ENCODE peak calls at places on chromosomes 16 and 17, in ten cellular contexts. P, Y, G, D, J, K, T, V, F and O are unnamed samples.

GRCh38 chr16:86668136-86668535 is 89.8 kb downstream of the FOXL1 start:
- DNase-seq in G (no peak), J (no peak), P (no peak), V (no peak), D (no peak), K (peak; percentile 42), T (peak; percentile 10), F (no peak), Y (peak; percentile 77), O (no peak)

GRCh38 chr17:8073627-8074485 is 13.7 kb downstream of the ALOX12B start:
- DNase-seq in K (peak; percentile 84), P (peak; percentile 68), F (peak; percentile 81), Y (peak; percentile 49), D (peak; percentile 87), J (no peak), G (peak; percentile 79), T (peak; percentile 75), V (peak; percentile 95), O (peak; percentile 86)

GRCh38 chr16:17578921-17579876 is 108.4 kb upstream of the XYLT1 start:
- DNase-seq in V (no peak), P (peak; percentile 66), Y (peak; percentile 86), F (peak; percentile 57), K (peak; percentile 50), D (peak; percentile 82), G (peak; percentile 66), J (peak; percentile 48), T (peak; percentile 67), O (peak; percentile 32)

GRCh38 chr16:49563666-49564065 is 190.1 kb downstream of the C16orf78 start:
- DNase-seq in J (no peak), Y (peak; percentile 1), D (no peak), P (no peak), G (no peak), V (no peak), K (no peak), F (no peak), T (no peak), O (no peak)

GRCh38 chr17:28745052-28745776 is 1.4 kb downstream of the TRAF4 start:
- DNase-seq in V (peak; percentile 85), K (peak; percentile 64), F (peak; percentile 75), T (peak; percentile 74), G (peak; percentile 67), Y (peak; percentile 47), J (peak; percentile 46), D (peak; percentile 74), P (peak; percentile 41), O (no peak)

GRCh38 chr16:23384878-23385277 is 68.1 kb downstream of the COG7 start:
- DNase-seq in T (no peak), J (no peak), V (no peak), Y (no peak), P (no peak), F (no peak), K (no peak), D (no peak), G (no peak), O (no peak)

GRCh38 chr17:7478276-7479138 is 924 bp downstream of the ZBTB4 start:
- DNase-seq in T (peak; percentile 21), F (peak; percentile 55), G (peak; percentile 62), D (peak; percentile 79), Y (peak; percentile 18), J (peak; percentile 63), P (peak; percentile 70), V (peak; percentile 91), K (peak; percentile 50), O (peak; percentile 57)

GRCh38 chr17:13395346-13395745 is 206.4 kb downstream of the HS3ST3A1 start:
- DNase-seq in Y (no peak), D (no peak), G (no peak), F (no peak), P (no peak), V (no peak), K (no peak), T (no peak), J (no peak), O (no peak)

GRCh38 chr16:47921535-47921934 is 234.3 kb downstream of the ABCC12 start:
- DNase-seq in J (no peak), D (no peak), V (no peak), K (no peak), T (no peak), F (no peak), P (no peak), G (no peak), Y (no peak), O (no peak)

GRCh38 chr17:56988901-56989572 is 11.1 kb downstream of the SCPEP1 start:
- DNase-seq in K (no peak), T (no peak), F (no peak), V (no peak), P (no peak), D (no peak), Y (no peak), G (no peak), J (no peak), O (no peak)

GRCh38 chr17:4901648-4902344 is 1.1 kb downstream of the CHRNE start:
- DNase-seq in G (no peak), V (peak; percentile 95), K (no peak), F (no peak), P (no peak), J (no peak), Y (no peak), D (no peak), T (no peak), O (no peak)

GRCh38 chr16:24668481-24669001 is 60.9 kb upstream of the TNRC6A start:
- DNase-seq in Y (peak; percentile 65), V (no peak), J (peak; percentile 81), F (no peak), K (no peak), D (no peak), G (no peak), T (no peak), P (peak; percentile 80), O (no peak)

GRCh38 chr16:64254443-64255367 is 867.2 kb downstream of the CDH11 start:
- DNase-seq in V (no peak), D (no peak), J (no peak), G (no peak), T (no peak), F (no peak), Y (no peak), P (no peak), K (no peak), O (no peak)

GRCh38 chr17:46819906-46820351 is 1.4 kb upstream of the WNT3 start:
- DNase-seq in J (no peak), T (no peak), Y (no peak), P (no peak), V (no peak), F (no peak), K (no peak), D (no peak), G (no peak), O (no peak)

GRCh38 chr17:46822388-46822921 is 4.0 kb upstream of the WNT3 start:
- DNase-seq in P (no peak), K (no peak), G (peak; percentile 14), V (peak; percentile 87), J (no peak), F (no peak), D (peak; percentile 64), Y (no peak), T (peak; percentile 43), O (no peak)

GRCh38 chr17:46820592-46821450 is 2.3 kb upstream of the WNT3 start:
- DNase-seq in G (no peak), J (no peak), F (no peak), K (no peak), V (no peak), P (no peak), Y (no peak), D (no peak), T (no peak), O (no peak)

GRCh38 chr17:46823657-46824056 is 5.2 kb upstream of the WNT3 start:
- DNase-seq in F (no peak), V (no peak), Y (no peak), K (no peak), T (no peak), J (no peak), G (no peak), D (no peak), P (no peak), O (no peak)

GRCh38 chr17:46821482-46822387 is 3.2 kb upstream of the WNT3 start:
- DNase-seq in D (no peak), P (no peak), F (no peak), T (no peak), G (no peak), V (no peak), K (no peak), Y (no peak), J (no peak), O (no peak)
- TF ChIP-seq POLR2A in D (no peak), P (no peak), F (no peak), T (no peak), G (no peak), V (no peak), K (no peak), Y (no peak), J (no peak), O (no peak)

GRCh38 chr17:3754066-3754457 is 30.4 kb downstream of the HASPIN start:
- DNase-seq in F (no peak), K (no peak), J (no peak), T (no peak), V (no peak), D (no peak), P (no peak), Y (no peak), G (no peak), O (no peak)

GRCh38 chr17:3755335-3756030 is 31.8 kb downstream of the HASPIN start:
- DNase-seq in G (no peak), D (no peak), Y (no peak), V (no peak), P (no peak), F (no peak), J (no peak), K (no peak), T (no peak), O (no peak)

GRCh38 chr17:3751836-3752235 is 28.1 kb downstream of the HASPIN start:
- DNase-seq in D (no peak), G (no peak), K (no peak), J (no peak), V (no peak), F (no peak), Y (no peak), P (no peak), T (no peak), O (no peak)

GRCh38 chr17:3750926-3751325 is 27.2 kb downstream of the HASPIN start:
- DNase-seq in J (no peak), Y (no peak), T (peak; percentile 28), G (peak; percentile 42), V (no peak), D (peak; percentile 83), P (no peak), F (no peak), K (no peak), O (no peak)

GRCh38 chr17:3754458-3755334 is 31.0 kb downstream of the HASPIN start:
- DNase-seq in K (peak; percentile 58), F (peak; percentile 99), G (peak; percentile 96), P (peak; percentile 33), D (peak; percentile 96), Y (no peak), J (no peak), V (peak; percentile 93), T (no peak), O (no peak)
- TF ChIP-seq POLR2A in K (no peak), F (peak; percentile 18), G (peak; percentile 67), P (no peak), D (peak; percentile 73), Y (no peak), J (peak; percentile 36), V (no peak), T (no peak), O (no peak)

GRCh38 chr16:73864868-73865267 is 431.7 kb upstream of the PSMD7 start:
- DNase-seq in J (no peak), V (no peak), T (no peak), F (no peak), P (no peak), G (no peak), Y (no peak), K (no peak), D (no peak), O (no peak)
- TF ChIP-seq POLR2A in J (no peak), V (no peak), T (no peak), F (no peak), P (no peak), G (no peak), Y (no peak), K (no peak), D (no peak), O (no peak)

GRCh38 chr17:44066204-44066930 is at the start of gene LSM12:
- DNase-seq in P (peak; percentile 90), T (peak; percentile 93), G (peak; percentile 94), F (peak; percentile 93), K (peak; percentile 96), J (peak; percentile 83), Y (peak; percentile 88), V (peak; percentile 97), D (peak; percentile 94), O (peak; percentile 87)
- TF ChIP-seq POLR2A in P (peak; percentile 69), T (peak; percentile 69), G (peak; percentile 59), F (no peak), K (peak; percentile 79), J (peak; percentile 79), Y (peak; percentile 87), V (no peak), D (peak; percentile 73), O (peak; percentile 50)